ENCODE peak calls at places on chromosomes 7 and 10, in seven cellular contexts. One of them, this sample, is unnamed.

GRCh38 chr10:97498841-97499560 is at the start of gene UBTD1:
- DNase-seq in K562: peak
- DNase-seq in H1: no peak
- DNase-seq in A549: peak
- DNase-seq in endothelial cell of umbilical vein: peak
- DNase-seq in NB4: peak
- DNase-seq in WTC11: peak
- DNase-seq in this sample: peak

GRCh38 chr7:132059141-132059540 is 502.7 kb upstream of the PODXL start:
- DNase-seq in K562: no peak
- DNase-seq in WTC11: no peak
- DNase-seq in H1: no peak
- DNase-seq in A549: no peak
- DNase-seq in endothelial cell of umbilical vein: no peak
- DNase-seq in NB4: no peak
- DNase-seq in this sample: no peak

GRCh38 chr7:108147031-108147563 is 16.9 kb upstream of the LAMB4 start:
- DNase-seq in WTC11: no peak
- DNase-seq in A549: no peak
- DNase-seq in H1: no peak
- DNase-seq in endothelial cell of umbilical vein: no peak
- DNase-seq in K562: peak
- DNase-seq in NB4: no peak
- DNase-seq in this sample: no peak

GRCh38 chr10:26557641-26558014 is 119.5 kb downstream of the APBB1IP start:
- DNase-seq in H1: no peak
- DNase-seq in WTC11: no peak
- DNase-seq in K562: no peak
- DNase-seq in NB4: no peak
- DNase-seq in endothelial cell of umbilical vein: no peak
- DNase-seq in A549: peak
- DNase-seq in this sample: no peak

GRCh38 chr7:98251251-98251843 is 685 bp downstream of the TECPR1 start:
- DNase-seq in A549: no peak
- DNase-seq in NB4: peak
- DNase-seq in H1: no peak
- DNase-seq in WTC11: no peak
- DNase-seq in endothelial cell of umbilical vein: peak
- DNase-seq in K562: peak
- DNase-seq in this sample: no peak

GRCh38 chr7:117610390-117610789 is 130.6 kb downstream of the CFTR start:
- DNase-seq in NB4: no peak
- DNase-seq in WTC11: no peak
- DNase-seq in H1: no peak
- DNase-seq in A549: no peak
- DNase-seq in endothelial cell of umbilical vein: no peak
- DNase-seq in K562: no peak
- DNase-seq in this sample: no peak

GRCh38 chr10:102281103-102281502 is 35.8 kb downstream of the GBF1 start:
- DNase-seq in H1: no peak
- DNase-seq in A549: no peak
- DNase-seq in NB4: no peak
- DNase-seq in WTC11: no peak
- DNase-seq in K562: no peak
- DNase-seq in endothelial cell of umbilical vein: no peak
- DNase-seq in this sample: peak

GRCh38 chr10:44278669-44279337 is 106.1 kb downstream of the CXCL12 start:
- DNase-seq in K562: no peak
- DNase-seq in A549: no peak
- DNase-seq in WTC11: no peak
- DNase-seq in H1: no peak
- DNase-seq in NB4: no peak
- DNase-seq in endothelial cell of umbilical vein: no peak
- DNase-seq in this sample: peak

GRCh38 chr10:30974355-30974754 is 57.3 kb downstream of the ZNF438 start:
- DNase-seq in endothelial cell of umbilical vein: no peak
- DNase-seq in WTC11: no peak
- DNase-seq in NB4: no peak
- DNase-seq in A549: no peak
- DNase-seq in K562: no peak
- DNase-seq in H1: no peak
- DNase-seq in this sample: no peak

GRCh38 chr7:41006591-41006990 is 696.3 kb downstream of the INHBA start:
- DNase-seq in A549: peak
- DNase-seq in K562: no peak
- DNase-seq in endothelial cell of umbilical vein: no peak
- DNase-seq in WTC11: no peak
- DNase-seq in H1: no peak
- DNase-seq in NB4: no peak
- DNase-seq in this sample: no peak

GRCh38 chr7:99142727-99143521 is 984 bp downstream of the SMURF1 start:
- DNase-seq in A549: peak
- DNase-seq in K562: peak
- DNase-seq in endothelial cell of umbilical vein: peak
- DNase-seq in H1: peak
- DNase-seq in NB4: peak
- DNase-seq in WTC11: peak
- DNase-seq in this sample: peak

GRCh38 chr7:157753713-157754415 is 417.1 kb downstream of the DNAJB6 start:
- DNase-seq in A549: no peak
- DNase-seq in H1: no peak
- DNase-seq in WTC11: no peak
- DNase-seq in NB4: no peak
- DNase-seq in endothelial cell of umbilical vein: no peak
- DNase-seq in K562: no peak
- DNase-seq in this sample: no peak

GRCh38 chr10:6583447-6583846 is 3.4 kb upstream of the PRKCQ start:
- DNase-seq in H1: no peak
- DNase-seq in A549: no peak
- DNase-seq in endothelial cell of umbilical vein: no peak
- DNase-seq in K562: peak
- DNase-seq in NB4: no peak
- DNase-seq in WTC11: no peak
- DNase-seq in this sample: no peak

GRCh38 chr10:102645388-102645740 is 1.1 kb downstream of the TRIM8 start:
- DNase-seq in endothelial cell of umbilical vein: peak
- DNase-seq in NB4: peak
- DNase-seq in K562: peak
- DNase-seq in A549: peak
- DNase-seq in H1: no peak
- DNase-seq in WTC11: no peak
- DNase-seq in this sample: peak

GRCh38 chr10:69861251-69862240 is 59.8 kb downstream of the COL13A1 start:
- DNase-seq in A549: peak
- DNase-seq in endothelial cell of umbilical vein: peak
- DNase-seq in K562: peak
- DNase-seq in WTC11: no peak
- DNase-seq in H1: no peak
- DNase-seq in NB4: peak
- DNase-seq in this sample: no peak

GRCh38 chr10:102279104-102279503 is 33.8 kb downstream of the GBF1 start:
- DNase-seq in H1: no peak
- DNase-seq in endothelial cell of umbilical vein: no peak
- DNase-seq in NB4: no peak
- DNase-seq in A549: no peak
- DNase-seq in WTC11: no peak
- DNase-seq in K562: no peak
- DNase-seq in this sample: no peak

GRCh38 chr7:131502810-131503545 is 53.5 kb downstream of the PODXL start:
- DNase-seq in A549: no peak
- DNase-seq in K562: peak
- DNase-seq in NB4: no peak
- DNase-seq in H1: no peak
- DNase-seq in WTC11: no peak
- DNase-seq in endothelial cell of umbilical vein: no peak
- DNase-seq in this sample: peak

GRCh38 chr10:44992070-44992731 is 8.5 kb upstream of the ZNF22 start:
- DNase-seq in NB4: no peak
- DNase-seq in WTC11: no peak
- DNase-seq in H1: no peak
- DNase-seq in endothelial cell of umbilical vein: no peak
- DNase-seq in K562: no peak
- DNase-seq in A549: no peak
- DNase-seq in this sample: no peak

GRCh38 chr7:29865526-29865925 is 59.2 kb downstream of the WIPF3 start:
- DNase-seq in H1: no peak
- DNase-seq in A549: peak
- DNase-seq in WTC11: no peak
- DNase-seq in K562: no peak
- DNase-seq in NB4: no peak
- DNase-seq in endothelial cell of umbilical vein: peak
- DNase-seq in this sample: no peak

GRCh38 chr7:131619336-131620305 is 63.2 kb upstream of the PODXL start:
- DNase-seq in H1: no peak
- DNase-seq in WTC11: no peak
- DNase-seq in A549: no peak
- DNase-seq in K562: peak
- DNase-seq in NB4: peak
- DNase-seq in endothelial cell of umbilical vein: peak
- DNase-seq in this sample: no peak

DNA sequence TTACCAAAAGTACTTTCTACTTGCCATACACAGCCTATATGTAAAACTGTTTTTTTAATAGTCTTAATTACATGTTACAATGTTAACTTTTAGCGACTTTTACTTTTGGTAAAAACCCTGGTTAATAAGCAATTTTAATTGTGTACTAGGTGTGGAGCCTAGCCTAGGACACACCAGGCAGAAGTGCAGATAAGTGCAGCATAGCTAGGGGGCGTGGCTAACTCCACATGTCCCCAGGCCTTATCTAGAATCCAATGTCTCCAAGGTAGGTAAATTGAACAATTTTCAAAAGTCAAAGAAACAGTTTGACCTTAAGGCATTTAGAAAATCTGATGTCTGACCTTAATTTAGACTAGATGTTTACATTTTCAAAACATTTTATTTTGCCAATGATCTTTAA is 858.7 kb downstream of the CCSER2 start:
- DNase-seq in H1: no peak
- DNase-seq in endothelial cell of umbilical vein: no peak
- DNase-seq in NB4: no peak
- DNase-seq in K562: peak
- DNase-seq in WTC11: no peak
- DNase-seq in A549: no peak
- DNase-seq in this sample: no peak
- TF ChIP-seq MAX in H1: no peak
- TF ChIP-seq MAX in endothelial cell of umbilical vein: no peak
- TF ChIP-seq MAX in NB4: no peak
- TF ChIP-seq MAX in K562: no peak
- TF ChIP-seq MAX in WTC11: no peak
- TF ChIP-seq MAX in A549: no peak
- TF ChIP-seq MAX in this sample: no peak

DNA sequence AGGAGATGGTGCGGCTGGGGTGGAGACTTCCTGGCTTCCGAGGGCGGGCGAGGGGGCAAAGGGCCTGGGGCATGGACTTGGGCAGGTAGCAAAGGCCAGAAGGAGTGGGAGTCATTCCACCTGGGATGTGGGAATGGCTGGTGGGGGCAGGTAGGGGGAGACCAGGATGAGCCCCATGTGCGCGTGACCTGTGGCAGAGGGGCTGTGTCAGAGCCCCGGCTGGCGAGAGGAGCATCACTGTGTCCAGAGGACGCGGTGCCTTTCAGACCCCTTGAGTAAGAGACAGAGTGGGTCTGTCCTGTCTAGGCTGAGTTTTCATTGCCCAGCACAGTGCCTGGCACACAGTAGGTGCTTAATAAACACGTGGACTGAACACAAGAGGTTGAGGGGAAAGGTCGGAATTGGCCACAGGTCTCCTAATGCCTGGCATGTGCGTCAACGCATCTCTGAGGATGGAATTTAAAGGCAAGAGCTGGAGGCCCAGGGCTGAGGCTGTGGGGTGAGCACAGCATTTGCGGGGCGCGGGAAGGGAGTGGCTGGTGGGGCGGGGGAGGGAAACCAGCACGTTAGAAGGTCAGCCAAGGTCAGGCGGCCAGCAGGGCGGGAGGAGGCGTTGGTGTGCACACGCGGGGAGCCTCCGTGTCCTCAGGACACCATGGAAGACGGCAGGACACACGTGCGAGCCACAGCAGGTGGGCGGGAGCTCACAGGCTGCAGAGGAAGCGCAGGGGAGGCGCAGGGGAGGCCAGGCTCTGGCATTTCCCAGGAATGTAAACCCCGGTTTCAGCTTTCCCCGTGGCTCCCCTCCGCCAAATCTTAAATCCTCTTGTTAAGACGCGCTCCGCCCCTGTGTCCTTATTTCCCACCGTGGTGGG is 51.8 kb downstream of the CUX1 start:
- DNase-seq in WTC11: peak
- DNase-seq in H1: no peak
- DNase-seq in NB4: no peak
- DNase-seq in endothelial cell of umbilical vein: no peak
- DNase-seq in A549: no peak
- DNase-seq in K562: peak
- DNase-seq in this sample: no peak
- TF ChIP-seq MAX in WTC11: peak
- TF ChIP-seq MAX in H1: peak
- TF ChIP-seq MAX in NB4: no peak
- TF ChIP-seq MAX in endothelial cell of umbilical vein: no peak
- TF ChIP-seq MAX in A549: no peak
- TF ChIP-seq MAX in K562: peak
- TF ChIP-seq MAX in this sample: no peak

DNA sequence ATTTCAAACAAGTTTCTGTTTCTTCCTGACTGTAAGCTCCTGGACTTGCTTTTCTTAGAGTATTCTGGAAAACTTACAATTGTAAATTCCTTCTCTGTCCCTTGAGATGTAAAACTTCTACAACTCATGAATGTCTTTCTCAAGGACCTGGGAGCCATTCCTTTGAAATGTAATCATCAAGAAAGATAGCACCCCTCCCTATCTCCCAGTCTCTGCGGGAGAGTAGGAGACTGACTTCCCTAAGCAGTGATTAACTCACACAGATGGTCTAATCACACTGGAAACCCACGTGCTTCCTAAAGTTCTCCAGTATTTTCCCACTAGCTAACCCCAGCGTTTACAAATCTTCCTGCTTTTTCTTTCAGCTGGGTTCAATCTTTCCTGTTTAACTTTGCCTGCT is 549.4 kb downstream of the SORCS1 start:
- DNase-seq in A549: no peak
- DNase-seq in NB4: no peak
- DNase-seq in WTC11: no peak
- DNase-seq in endothelial cell of umbilical vein: no peak
- DNase-seq in K562: no peak
- DNase-seq in H1: no peak
- DNase-seq in this sample: no peak
- TF ChIP-seq MAX in A549: no peak
- TF ChIP-seq MAX in NB4: no peak
- TF ChIP-seq MAX in WTC11: no peak
- TF ChIP-seq MAX in endothelial cell of umbilical vein: no peak
- TF ChIP-seq MAX in K562: no peak
- TF ChIP-seq MAX in H1: no peak
- TF ChIP-seq MAX in this sample: no peak

GRCh38 chr7:91681718-91682117 is 198.8 kb downstream of the MTERF1 start:
- DNase-seq in NB4: no peak
- DNase-seq in WTC11: no peak
- DNase-seq in K562: no peak
- DNase-seq in endothelial cell of umbilical vein: no peak
- DNase-seq in H1: no peak
- DNase-seq in A549: no peak
- DNase-seq in this sample: no peak

GRCh38 chr7:91685544-91685943 is 195.0 kb downstream of the MTERF1 start:
- DNase-seq in H1: no peak
- DNase-seq in A549: no peak
- DNase-seq in WTC11: no peak
- DNase-seq in endothelial cell of umbilical vein: no peak
- DNase-seq in NB4: no peak
- DNase-seq in K562: peak
- DNase-seq in this sample: no peak

GRCh38 chr7:91683823-91684222 is 196.7 kb downstream of the MTERF1 start:
- DNase-seq in NB4: peak
- DNase-seq in WTC11: no peak
- DNase-seq in H1: no peak
- DNase-seq in A549: no peak
- DNase-seq in K562: peak
- DNase-seq in endothelial cell of umbilical vein: peak
- DNase-seq in this sample: peak
- TF ChIP-seq MAX in NB4: no peak
- TF ChIP-seq MAX in WTC11: no peak
- TF ChIP-seq MAX in H1: no peak
- TF ChIP-seq MAX in A549: no peak
- TF ChIP-seq MAX in K562: no peak
- TF ChIP-seq MAX in endothelial cell of umbilical vein: no peak
- TF ChIP-seq MAX in this sample: no peak

This sample was measured in SK-N-SH.